ENCODE peak calls at places on chromosomes 13 and 19, in nine cellular contexts. H is T-cell; O is EL; C is stimulated activated CD8-positive, alpha-beta memory T cell treated with anti-CD3 and anti-CD28 coated beads, Interleukin-12 subunit alpha, Interleukin-12 subunit beta, amount 100 ng/mL, for 1 hour; G is GDM1; K is activated B cell treated with CpG ODN at 0.5 μM for 24 hours; W is NCI-H1417; V is GM12892; E is aorta. I is an unnamed sample.

GRCh38 chr19:48292798-48293197 is 22.9 kb downstream of the ZNF114 start:
- DNase-seq in K (no peak), C (no peak), V (no peak), E (no peak), G (no peak), O (peak; percentile 88), W (no peak), H (no peak), I (no peak)

GRCh38 chr13:106088094-106088493 is 447.4 kb downstream of the EFNB2 start:
- DNase-seq in G (no peak), W (no peak), V (no peak), O (no peak), H (no peak), C (no peak), K (no peak), E (no peak), I (no peak)

GRCh38 chr13:98959775-98960325 is 18.0 kb downstream of the DOCK9 start:
- DNase-seq in W (peak; percentile 78), E (no peak), V (no peak), O (no peak), H (no peak), K (no peak), G (no peak), C (no peak), I (no peak)

GRCh38 chr13:98307392-98307743 is 130.3 kb upstream of the RNF113B start:
- DNase-seq in G (no peak), H (no peak), E (no peak), W (no peak), O (no peak), V (no peak), C (no peak), K (no peak), I (no peak)

GRCh38 chr19:51607920-51608562 is 22.2 kb downstream of the SIGLEC5 start:
- DNase-seq in V (no peak), G (peak; percentile 72), O (peak; percentile 74), K (peak; percentile 54), E (peak; percentile 90), W (no peak), C (no peak), H (peak; percentile 64), I (no peak)

GRCh38 chr13:53201454-53202225 is 173.0 kb downstream of the OLFM4 start:
- DNase-seq in G (no peak), C (no peak), W (no peak), K (no peak), H (no peak), V (no peak), O (peak; percentile 3), E (no peak), I (no peak)

GRCh38 chr13:50224534-50224933 is 209.3 kb downstream of the KCNRG start:
- DNase-seq in H (no peak), O (peak; percentile 29), K (no peak), G (no peak), C (no peak), W (no peak), V (no peak), E (no peak), I (no peak)

GRCh38 chr19:51094696-51095279 is 12.1 kb upstream of the KLK14 start:
- DNase-seq in O (peak; percentile 9), W (peak; percentile 38), V (peak; percentile 58), K (no peak), H (peak; percentile 30), C (no peak), E (peak; percentile 76), G (no peak), I (no peak)

GRCh38 chr19:49852631-49853126 is 1.7 kb downstream of the PTOV1 start:
- DNase-seq in V (no peak), O (no peak), E (no peak), H (no peak), G (no peak), C (no peak), K (no peak), W (no peak), I (no peak)

GRCh38 chr19:31297991-31298390 is 51.2 kb downstream of the TSHZ3 start:
- DNase-seq in E (no peak), V (no peak), C (no peak), H (no peak), G (no peak), W (no peak), O (no peak), K (no peak), I (no peak)

GRCh38 chr13:98687319-98687718 is 65.2 kb downstream of the SLC15A1 start:
- DNase-seq in W (no peak), H (no peak), G (no peak), K (no peak), O (no peak), V (no peak), E (no peak), C (no peak), I (no peak)

GRCh38 chr13:51091839-51092238 is 19.2 kb downstream of the C13orf42 start:
- DNase-seq in E (no peak), K (no peak), V (no peak), C (no peak), O (no peak), H (no peak), W (no peak), G (no peak), I (no peak)

GRCh38 chr19:4059931-4060620 is 6.6 kb downstream of the ZBTB7A start:
- DNase-seq in W (no peak), V (peak; percentile 79), C (peak; percentile 48), K (no peak), E (peak; percentile 89), O (no peak), G (no peak), H (peak; percentile 58), I (peak; percentile 28)

GRCh38 chr13:30257433-30258099 is 49.8 kb downstream of the KATNAL1 start:
- DNase-seq in V (no peak), C (no peak), W (peak; percentile 24), O (peak; percentile 24), K (no peak), G (no peak), E (no peak), H (no peak), I (no peak)

GRCh38 chr13:48595330-48596127 is 58.2 kb upstream of the CYSLTR2 start:
- DNase-seq in K (no peak), O (peak; percentile 62), V (no peak), G (peak; percentile 49), C (peak; percentile 33), H (peak; percentile 67), E (no peak), W (peak; percentile 5), I (no peak)

GRCh38 chr19:39438270-39438934 is 2.7 kb upstream of the RPS16 start:
- DNase-seq in H (no peak), K (no peak), E (no peak), G (no peak), O (peak; percentile 67), V (no peak), W (no peak), C (no peak), I (no peak)

GRCh38 chr13:109119886-109120285 is 490.5 kb downstream of the MYO16 start:
- DNase-seq in V (no peak), K (no peak), W (no peak), E (no peak), C (no peak), H (no peak), O (no peak), G (no peak), I (no peak)

GRCh38 chr13:36192166-36192565 is 22.2 kb downstream of the SOHLH2 start:
- DNase-seq in O (no peak), H (no peak), C (no peak), W (no peak), G (no peak), K (no peak), V (no peak), E (no peak), I (no peak)

GRCh38 chr13:49711218-49711863 is 20.1 kb upstream of the EBPL start:
- DNase-seq in H (no peak), K (no peak), C (no peak), G (no peak), W (no peak), O (peak; percentile 84), V (no peak), E (no peak), I (no peak)